ENCODE peak calls at places on chromosomes 3 and 15, in eight cellular contexts. R is right cardiac atrium; Y is aorta; G is CD4-positive, alpha-beta memory T cell; B is fibroblast of lung; Q is A549; K is brain microvascular endothelial cell; V is CD8-positive, alpha-beta memory T cell. L is an unnamed sample.

GRCh38 chr3:75886971-75887526 is 101.7 kb upstream of the ZNF717 start:
- DNase-seq in R (peak; percentile 1), Y (no peak), G (no peak), B (no peak), Q (no peak), K (no peak), V (no peak), L (no peak)

GRCh38 chr15:95302206-95302605 is 1028.3 kb upstream of the NR2F2 start:
- DNase-seq in R (no peak), Y (no peak), G (no peak), B (no peak), Q (peak; percentile 31), K (no peak), V (no peak), L (no peak)

GRCh38 chr3:170429050-170429449 is 10.4 kb downstream of the CLDN11 start:
- DNase-seq in R (no peak), Y (no peak), G (no peak), B (peak; percentile 91), Q (no peak), K (peak; percentile 89), V (no peak), L (no peak)

GRCh38 chr3:134143828-134144390 is 106.8 kb downstream of the RYK start:
- DNase-seq in R (no peak), Y (no peak), G (no peak), B (no peak), Q (no peak), K (no peak), V (no peak), L (no peak)

GRCh38 chr3:152317956-152318355 is 49.2 kb downstream of the MBNL1 start:
- DNase-seq in R (no peak), Y (no peak), G (no peak), B (peak; percentile 88), Q (no peak), K (peak; percentile 30), V (no peak), L (no peak)

GRCh38 chr3:188889070-188889491 is 282.7 kb upstream of the TPRG1 start:
- DNase-seq in R (no peak), Y (no peak), G (no peak), B (peak; percentile 17), Q (no peak), K (no peak), V (no peak), L (no peak)

GRCh38 chr3:45993421-45994027 is 2.1 kb downstream of the FYCO1 start:
- DNase-seq in R (no peak), Y (no peak), G (peak; percentile 39), B (no peak), Q (no peak), K (no peak), V (peak; percentile 17), L (no peak)

GRCh38 chr3:40876019-40876418 is 323.3 kb upstream of the CTNNB1 start:
- DNase-seq in R (no peak), Y (no peak), G (no peak), B (no peak), Q (no peak), K (no peak), V (no peak), L (no peak)

GRCh38 chr3:114393367-114394072 is 99.7 kb downstream of the TIGIT start:
- DNase-seq in R (peak; percentile 45), Y (no peak), G (no peak), B (no peak), Q (no peak), K (no peak), V (no peak), L (no peak)

GRCh38 chr3:41598804-41599481 is 363.0 kb downstream of the ULK4 start:
- DNase-seq in R (no peak), Y (no peak), G (no peak), B (peak; percentile 43), Q (no peak), K (peak; percentile 30), V (no peak), L (peak; percentile 73)

GRCh38 chr3:27557411-27557810 is 73.2 kb upstream of the SLC4A7 start:
- DNase-seq in R (no peak), Y (no peak), G (no peak), B (no peak), Q (no peak), K (no peak), V (no peak), L (no peak)

GRCh38 chr3:186772281-186772885 is 11.0 kb upstream of the EIF4A2 start:
- DNase-seq in R (no peak), Y (no peak), G (peak; percentile 46), B (no peak), Q (no peak), K (no peak), V (peak; percentile 46), L (no peak)

GRCh38 chr15:96037584-96037983 is 292.9 kb upstream of the NR2F2 start:
- DNase-seq in R (no peak), Y (no peak), G (no peak), B (peak; percentile 87), Q (no peak), K (peak; percentile 22), V (no peak), L (no peak)

GRCh38 chr3:187741403-187742350 is 3.6 kb downstream of the BCL6 start:
- DNase-seq in R (peak; percentile 89), Y (peak; percentile 89), G (peak; percentile 70), B (peak; percentile 79), Q (peak; percentile 72), K (peak; percentile 70), V (peak; percentile 71), L (peak; percentile 85)

GRCh38 chr3:34782876-34783275 is 856.4 kb upstream of the ARPP21 start:
- DNase-seq in R (no peak), Y (no peak), G (no peak), B (no peak), Q (no peak), K (no peak), V (no peak), L (no peak)

GRCh38 chr3:43161684-43162512 is 56.0 kb upstream of the POMGNT2 start:
- DNase-seq in R (no peak), Y (no peak), G (peak; percentile 61), B (peak; percentile 20), Q (peak; percentile 31), K (peak; percentile 42), V (peak; percentile 62), L (no peak)

GRCh38 chr3:5504135-5504534 is 316.6 kb downstream of the EDEM1 start:
- DNase-seq in R (no peak), Y (no peak), G (no peak), B (no peak), Q (no peak), K (no peak), V (no peak), L (no peak)

GRCh38 chr3:153513236-153513635 is 351.2 kb downstream of the RAP2B start:
- DNase-seq in R (no peak), Y (no peak), G (peak; percentile 20), B (no peak), Q (peak; percentile 20), K (peak; percentile 7), V (peak; percentile 3), L (no peak)

GRCh38 chr15:50257924-50258323 is 7.6 kb downstream of the HDC start:
- DNase-seq in R (no peak), Y (no peak), G (no peak), B (peak; percentile 66), Q (peak; percentile 60), K (peak; percentile 66), V (no peak), L (no peak)

GRCh38 chr3:33875680-33876079 is 77.2 kb downstream of the PDCD6IP start:
- DNase-seq in R (no peak), Y (no peak), G (no peak), B (no peak), Q (no peak), K (no peak), V (no peak), L (no peak)

GRCh38 chr3:135262441-135262840 is 467.4 kb downstream of the EPHB1 start:
- DNase-seq in R (no peak), Y (no peak), G (no peak), B (no peak), Q (no peak), K (no peak), V (no peak), L (no peak)

GRCh38 chr15:68629519-68630204 is 50.9 kb downstream of the CORO2B start:
- DNase-seq in R (no peak), Y (no peak), G (no peak), B (no peak), Q (no peak), K (no peak), V (no peak), L (no peak)

GRCh38 chr3:112746675-112747276 is 99.9 kb downstream of the CD200R1L start:
- DNase-seq in R (no peak), Y (no peak), G (no peak), B (peak; percentile 92), Q (peak; percentile 79), K (peak; percentile 64), V (no peak), L (no peak)
- H3K27ac ChIP-seq in R (no peak overlapping the region), Y (no peak overlapping the region), G (no peak overlapping the region), B (no peak overlapping the region), Q (peak overlapping the region; percentile 87), K (peak overlapping the region; percentile 24), V (no peak overlapping the region), L (peak overlapping the region; percentile 44)

DNA sequence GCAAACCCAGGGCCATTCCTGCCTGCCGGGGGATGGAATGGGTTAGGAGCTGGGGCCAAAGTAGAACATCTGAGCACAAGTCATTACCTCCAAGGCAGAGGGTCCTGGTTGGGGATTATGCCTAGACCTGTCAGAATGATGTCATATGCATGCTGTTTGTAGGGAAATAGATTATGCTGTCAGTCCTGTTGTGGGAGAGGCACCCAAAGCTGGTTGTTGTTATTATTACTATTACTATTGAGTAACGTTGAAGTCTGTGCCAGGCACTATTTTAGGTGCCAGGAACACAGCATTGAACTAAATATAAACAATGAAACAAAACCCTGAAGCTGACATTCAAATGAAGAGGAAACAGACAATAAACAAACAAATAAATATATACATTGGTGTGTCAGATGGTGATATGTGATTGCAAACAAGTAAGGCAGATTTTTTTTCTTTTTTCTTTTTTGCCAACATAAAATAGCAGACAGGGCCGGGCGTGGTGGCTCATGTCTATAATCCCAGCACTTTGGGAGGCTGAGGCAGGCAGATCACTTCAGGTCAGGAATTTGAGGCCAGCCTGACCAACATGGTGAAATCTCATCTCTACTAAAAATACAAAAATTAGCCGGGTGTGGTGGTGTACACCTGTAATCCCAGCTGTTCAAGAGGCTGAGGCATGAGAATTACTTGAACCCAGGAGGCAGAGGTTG is 2.0 kb downstream of the P4HTM start:
- DNase-seq in R (no peak), Y (no peak), G (no peak), B (no peak), Q (no peak), K (no peak), V (no peak), L (no peak)
- H3K27ac ChIP-seq in R (no peak overlapping the region), Y (no peak overlapping the region), G (peak overlapping the region; percentile 65), B (no peak overlapping the region), Q (peak overlapping the region; percentile 97), K (no peak overlapping the region), V (no peak overlapping the region), L (no peak overlapping the region)

GRCh38 chr3:25648107-25648535 is 16.6 kb downstream of the TOP2B start:
- DNase-seq in R (no peak), Y (no peak), G (peak; percentile 78), B (peak; percentile 63), Q (peak; percentile 83), K (peak; percentile 86), V (peak; percentile 73), L (peak; percentile 73)
- H3K27ac ChIP-seq in R (no peak overlapping the region), Y (no peak overlapping the region), G (no peak overlapping the region), B (no peak overlapping the region), Q (no peak overlapping the region), K (no peak overlapping the region), V (no peak overlapping the region), L (no peak overlapping the region)

DNA sequence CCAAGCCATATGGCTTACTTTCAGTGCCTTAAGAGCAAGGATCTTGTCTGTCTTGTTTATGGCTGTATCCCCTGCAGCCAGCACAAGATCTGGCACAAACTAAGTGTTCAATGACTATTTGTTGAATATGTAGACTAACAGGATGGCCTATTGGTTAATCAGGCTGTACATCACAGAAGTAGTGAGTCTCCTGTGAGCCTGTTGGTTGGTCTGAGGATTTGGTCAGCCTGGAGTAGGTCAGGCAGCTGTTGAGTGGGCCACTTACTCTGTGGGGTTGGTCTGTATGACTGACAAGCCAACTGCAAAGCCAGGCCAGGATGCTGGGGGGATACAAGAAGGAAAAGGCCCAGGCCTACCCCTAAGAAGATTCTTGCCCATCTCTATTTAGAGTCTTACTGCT is 33.4 kb upstream of the CILP start:
- DNase-seq in R (no peak), Y (no peak), G (no peak), B (no peak), Q (no peak), K (no peak), V (no peak), L (peak; percentile 11)
- H3K27ac ChIP-seq in R (peak overlapping the region; percentile 84), Y (no peak overlapping the region), G (no peak overlapping the region), B (no peak overlapping the region), Q (no peak overlapping the region), K (no peak overlapping the region), V (no peak overlapping the region), L (peak overlapping the region; percentile 60)